ENCODE peak calls at places on chromosomes 7 and 10, in four cellular contexts. E is A549, W is DND-41, Q is neural progenitor cell. Z is an unnamed sample. For H3K4me1, the result is how much of the 10 kb centered on the place peaks cover.

GRCh38 chr7:69244691-69245090 is 353.6 kb upstream of the AUTS2 start:
- DNase-seq in E (no peak), W (no peak), Q (no peak), Z (no peak)

GRCh38 chr10:118036281-118036875 is 10.4 kb downstream of the RAB11FIP2 start:
- DNase-seq in E (no peak), W (no peak), Q (no peak), Z (no peak)

GRCh38 chr10:15843705-15844104 is 16.6 kb downstream of the MINDY3 start:
- DNase-seq in E (no peak), W (no peak), Q (no peak), Z (no peak)

GRCh38 chr10:55232553-55232952 is 431.5 kb upstream of the PCDH15 start:
- DNase-seq in E (no peak), W (no peak), Q (no peak), Z (no peak)

GRCh38 chr10:101843032-101843991 is at the start of gene KCNIP2:
- DNase-seq in E (peak), W (peak), Q (peak), Z (no peak)

GRCh38 chr10:110416776-110417732 is 80.7 kb upstream of the DUSP5 start:
- DNase-seq in E (peak), W (no peak), Q (no peak), Z (no peak)

GRCh38 chr7:874036-874749 is 2.2 kb upstream of the GET4 start:
- DNase-seq in E (no peak), W (no peak), Q (no peak), Z (no peak)

GRCh38 chr10:128043259-128044045 is 82.8 kb downstream of the MKI67 start:
- DNase-seq in E (no peak), W (no peak), Q (peak), Z (no peak)

DNA sequence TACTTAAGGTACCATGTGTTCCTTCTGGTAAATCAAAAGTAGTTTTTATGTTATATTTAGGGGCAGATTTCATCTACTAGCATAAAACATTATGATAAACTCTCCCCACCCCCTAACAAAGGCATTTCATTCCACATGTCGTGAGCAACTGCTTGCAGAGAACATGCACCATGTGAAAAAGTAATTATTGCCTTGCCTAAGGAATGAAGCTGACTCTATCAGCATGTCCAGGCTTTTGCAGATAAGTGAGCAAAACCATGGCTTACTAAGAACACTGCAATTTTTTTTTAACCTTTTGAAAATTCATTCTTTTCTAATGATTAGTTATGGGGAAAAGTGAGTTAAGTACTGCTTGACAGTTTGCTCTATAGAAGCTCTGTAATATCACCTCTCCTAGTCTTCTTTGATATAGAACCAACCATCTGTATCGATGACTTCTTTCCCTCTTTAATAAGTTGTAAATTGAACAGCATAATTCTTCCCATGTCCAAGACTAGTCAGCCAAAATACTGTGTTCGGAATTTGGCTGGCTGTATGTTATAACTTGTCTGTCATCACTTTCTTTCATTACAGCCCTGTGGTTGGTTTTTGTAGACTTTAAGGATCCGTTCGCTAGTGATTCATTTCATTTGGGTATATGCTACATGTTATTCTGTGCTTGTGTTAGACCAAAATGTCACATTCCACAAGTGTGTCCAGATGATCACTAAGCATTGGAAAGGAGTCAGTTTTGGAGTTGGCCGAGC is 155.3 kb upstream of the ITGB1 start:
- DNase-seq in E (no peak), W (no peak), Q (no peak), Z (no peak)
- H3K4me1 ChIP-seq in E (under half), W (under half), Q (under half), Z (under half)

GRCh38 chr7:21941570-21942224 is 4.0 kb downstream of the CDCA7L start:
- DNase-seq in E (no peak), W (no peak), Q (no peak), Z (no peak)
- H3K4me1 ChIP-seq in E (under half), W (under half), Q (under half), Z (under half)

DNA sequence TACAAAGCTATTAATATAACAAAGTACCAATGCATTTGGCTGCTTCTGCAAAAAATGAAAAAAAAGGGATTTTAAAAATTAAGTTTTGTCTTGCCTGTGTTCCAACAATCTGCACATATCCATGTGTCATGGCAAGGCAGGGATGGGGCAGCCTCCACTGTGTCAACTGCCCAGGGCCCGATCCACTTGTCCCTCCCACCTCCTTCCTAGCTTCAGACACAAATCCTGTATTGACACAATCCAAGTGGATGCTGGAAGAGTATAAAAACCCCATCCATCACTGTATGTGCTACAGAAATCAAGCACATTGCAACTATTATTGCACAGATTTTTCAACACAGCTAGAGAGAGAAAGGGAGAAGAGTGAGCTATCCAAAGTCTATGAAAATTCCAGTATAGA is 106.5 kb downstream of the ELMO1 start:
- DNase-seq in E (no peak), W (peak), Q (no peak), Z (no peak)
- H3K4me1 ChIP-seq in E (under half), W (under half), Q (under half), Z (under half)

DNA sequence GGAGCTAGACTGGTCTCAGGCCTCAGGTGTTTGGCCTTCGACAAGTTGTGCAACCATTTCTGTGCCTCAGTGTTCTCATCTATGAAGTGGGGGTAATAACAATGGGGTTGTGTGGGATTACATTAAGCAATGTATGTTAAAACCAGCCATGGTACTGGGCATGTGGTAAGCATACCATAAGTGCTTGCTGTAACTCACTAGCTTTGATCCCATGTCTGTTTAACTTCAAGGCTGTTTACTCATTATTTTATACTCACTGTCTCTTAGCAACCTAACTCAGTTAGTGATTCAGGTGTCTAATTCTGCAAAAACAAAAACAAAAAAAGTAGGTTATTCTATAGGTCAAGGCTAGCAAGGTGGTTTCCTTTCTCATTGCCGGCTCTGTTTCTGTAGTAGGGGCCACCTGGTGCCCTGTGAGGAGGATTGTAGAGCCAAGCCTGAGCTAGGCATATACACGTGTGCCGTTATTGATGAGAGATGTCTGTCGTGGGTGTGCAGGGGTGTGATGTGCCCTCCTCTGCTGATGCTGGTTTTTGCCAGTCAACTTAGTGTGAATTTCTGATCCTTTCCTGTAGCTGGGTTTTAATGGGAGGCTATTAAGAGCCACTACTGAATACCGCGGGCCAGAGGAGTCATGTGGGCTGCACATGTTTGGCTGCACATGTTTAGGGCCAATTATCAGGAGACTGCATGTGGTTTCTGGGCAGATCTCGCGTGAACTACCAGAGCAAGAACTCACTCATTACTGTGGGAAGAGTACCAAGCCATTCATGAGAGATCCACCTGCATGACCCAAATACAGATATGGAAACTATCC is 56.2 kb downstream of the EEPD1 start:
- DNase-seq in E (no peak), W (no peak), Q (no peak), Z (no peak)
- H3K4me1 ChIP-seq in E (half or more), W (under half), Q (under half), Z (under half)

DNA sequence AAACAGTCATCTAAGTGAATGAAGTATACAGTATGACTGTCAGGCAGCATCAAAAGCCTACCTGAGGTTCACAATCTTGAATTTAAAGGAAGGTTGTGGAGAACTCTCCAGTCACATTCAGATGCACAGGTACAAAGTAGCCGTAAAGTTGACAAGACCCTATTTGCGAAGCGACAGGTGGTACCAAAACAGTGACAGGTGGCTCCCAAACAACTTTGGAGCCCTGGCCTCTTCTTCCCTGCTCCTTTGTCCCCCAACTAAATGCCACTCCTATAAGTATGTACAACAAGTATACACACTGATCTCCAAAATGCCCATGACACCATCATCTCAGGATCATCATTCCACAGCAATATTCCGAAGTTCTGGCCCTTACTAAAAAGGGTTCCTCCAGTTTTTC is 53.5 kb downstream of the USP6NL start:
- DNase-seq in E (no peak), W (no peak), Q (no peak), Z (no peak)
- H3K4me1 ChIP-seq in E (under half), W (under half), Q (under half), Z (under half)